ENCODE peak calls at places on chromosomes 16 and 17, in six cellular contexts. One of them, this sample, is unnamed.
A peak's percentile ranks its signal among the peaks of the same experiment; 100 is the strongest.

GRCh38 chr17:44310612-44311376 is 2.4 kb downstream of the RUNDC3A start:
- DNase-seq in testis: no peak
- DNase-seq in SK-N-SH: no peak
- DNase-seq in brain microvascular endothelial cell: no peak
- DNase-seq in colonic mucosa: no peak
- DNase-seq in Peyer's patch: no peak
- DNase-seq in this sample: no peak

GRCh38 chr17:78315355-78316114 is 44.3 kb downstream of the SOCS3 start:
- DNase-seq in SK-N-SH: peak; percentile 57
- DNase-seq in Peyer's patch: peak; percentile 81
- DNase-seq in testis: peak; percentile 75
- DNase-seq in brain microvascular endothelial cell: peak; percentile 86
- DNase-seq in colonic mucosa: peak; percentile 88
- DNase-seq in this sample: peak; percentile 86

GRCh38 chr16:23694707-23695373 is 16.2 kb downstream of the PLK1 start:
- DNase-seq in Peyer's patch: no peak
- DNase-seq in testis: peak; percentile 39
- DNase-seq in SK-N-SH: peak; percentile 56
- DNase-seq in colonic mucosa: no peak
- DNase-seq in brain microvascular endothelial cell: peak; percentile 15
- DNase-seq in this sample: peak; percentile 95

GRCh38 chr16:2529961-2530628 is 1.1 kb downstream of the CEMP1 start:
- DNase-seq in colonic mucosa: no peak
- DNase-seq in SK-N-SH: peak; percentile 13
- DNase-seq in brain microvascular endothelial cell: no peak
- DNase-seq in testis: no peak
- DNase-seq in Peyer's patch: no peak
- DNase-seq in this sample: no peak

GRCh38 chr17:29195465-29196081 is 15.4 kb upstream of the MYO18A start:
- DNase-seq in brain microvascular endothelial cell: no peak
- DNase-seq in colonic mucosa: no peak
- DNase-seq in SK-N-SH: no peak
- DNase-seq in testis: no peak
- DNase-seq in Peyer's patch: peak; percentile 52
- DNase-seq in this sample: peak; percentile 61

GRCh38 chr17:5226940-5227878 is 7.5 kb downstream of the SCIMP start:
- DNase-seq in colonic mucosa: no peak
- DNase-seq in Peyer's patch: peak; percentile 82
- DNase-seq in testis: no peak
- DNase-seq in brain microvascular endothelial cell: no peak
- DNase-seq in SK-N-SH: no peak
- DNase-seq in this sample: no peak

GRCh38 chr17:39671651-39672521 is 3.6 kb downstream of the PNMT start:
- DNase-seq in SK-N-SH: peak; percentile 86
- DNase-seq in colonic mucosa: peak; percentile 72
- DNase-seq in brain microvascular endothelial cell: peak; percentile 28
- DNase-seq in testis: peak; percentile 57
- DNase-seq in Peyer's patch: peak; percentile 74
- DNase-seq in this sample: peak; percentile 92

GRCh38 chr16:65833171-65833871 is 533.2 kb upstream of the CDH5 start:
- DNase-seq in testis: no peak
- DNase-seq in brain microvascular endothelial cell: peak; percentile 81
- DNase-seq in SK-N-SH: peak; percentile 53
- DNase-seq in Peyer's patch: no peak
- DNase-seq in colonic mucosa: no peak
- DNase-seq in this sample: no peak

GRCh38 chr17:73307130-73307529 is 4.7 kb downstream of the CDC42EP4 start:
- DNase-seq in testis: peak; percentile 71
- DNase-seq in brain microvascular endothelial cell: no peak
- DNase-seq in SK-N-SH: no peak
- DNase-seq in colonic mucosa: peak; percentile 50
- DNase-seq in Peyer's patch: no peak
- DNase-seq in this sample: no peak

GRCh38 chr17:1976000-1976682 is 49.0 kb downstream of the RTN4RL1 start:
- DNase-seq in brain microvascular endothelial cell: no peak
- DNase-seq in SK-N-SH: no peak
- DNase-seq in colonic mucosa: no peak
- DNase-seq in testis: no peak
- DNase-seq in Peyer's patch: no peak
- DNase-seq in this sample: peak; percentile 76

GRCh38 chr16:11824362-11824761 is 27.0 kb downstream of the RSL1D1 start:
- DNase-seq in SK-N-SH: no peak
- DNase-seq in brain microvascular endothelial cell: no peak
- DNase-seq in colonic mucosa: no peak
- DNase-seq in Peyer's patch: peak; percentile 77
- DNase-seq in testis: peak; percentile 40
- DNase-seq in this sample: no peak

GRCh38 chr16:59611556-59611955 is 877.4 kb upstream of the GOT2 start:
- DNase-seq in brain microvascular endothelial cell: no peak
- DNase-seq in Peyer's patch: no peak
- DNase-seq in SK-N-SH: no peak
- DNase-seq in colonic mucosa: no peak
- DNase-seq in testis: no peak
- DNase-seq in this sample: no peak

GRCh38 chr17:39018267-39019134 is 51.3 kb upstream of the FBXO47 start:
- DNase-seq in SK-N-SH: no peak
- DNase-seq in colonic mucosa: no peak
- DNase-seq in Peyer's patch: no peak
- DNase-seq in brain microvascular endothelial cell: no peak
- DNase-seq in testis: no peak
- DNase-seq in this sample: peak; percentile 88

GRCh38 chr17:49508061-49508865 is 13.2 kb downstream of the NGFR start:
- DNase-seq in colonic mucosa: no peak
- DNase-seq in brain microvascular endothelial cell: no peak
- DNase-seq in Peyer's patch: no peak
- DNase-seq in testis: no peak
- DNase-seq in SK-N-SH: peak; percentile 59
- DNase-seq in this sample: peak; percentile 94

GRCh38 chr16:66188786-66189725 is 177.4 kb upstream of the CDH5 start:
- DNase-seq in colonic mucosa: peak; percentile 23
- DNase-seq in testis: peak; percentile 43
- DNase-seq in brain microvascular endothelial cell: peak; percentile 2
- DNase-seq in Peyer's patch: no peak
- DNase-seq in SK-N-SH: no peak
- DNase-seq in this sample: peak; percentile 29

GRCh38 chr17:32894245-32894644 is 17.3 kb upstream of the MYO1D start:
- DNase-seq in testis: no peak
- DNase-seq in SK-N-SH: no peak
- DNase-seq in colonic mucosa: peak; percentile 11
- DNase-seq in brain microvascular endothelial cell: no peak
- DNase-seq in Peyer's patch: no peak
- DNase-seq in this sample: no peak

GRCh38 chr16:695355-696089 is 5.3 kb upstream of the WDR24 start:
- DNase-seq in brain microvascular endothelial cell: no peak
- DNase-seq in colonic mucosa: peak; percentile 96
- DNase-seq in testis: no peak
- DNase-seq in Peyer's patch: peak; percentile 87
- DNase-seq in SK-N-SH: no peak
- DNase-seq in this sample: peak; percentile 81

GRCh38 chr17:9598661-9599060 is 22.2 kb downstream of the CFAP52 start:
- DNase-seq in testis: no peak
- DNase-seq in colonic mucosa: no peak
- DNase-seq in Peyer's patch: no peak
- DNase-seq in brain microvascular endothelial cell: no peak
- DNase-seq in SK-N-SH: no peak
- DNase-seq in this sample: no peak

DNA sequence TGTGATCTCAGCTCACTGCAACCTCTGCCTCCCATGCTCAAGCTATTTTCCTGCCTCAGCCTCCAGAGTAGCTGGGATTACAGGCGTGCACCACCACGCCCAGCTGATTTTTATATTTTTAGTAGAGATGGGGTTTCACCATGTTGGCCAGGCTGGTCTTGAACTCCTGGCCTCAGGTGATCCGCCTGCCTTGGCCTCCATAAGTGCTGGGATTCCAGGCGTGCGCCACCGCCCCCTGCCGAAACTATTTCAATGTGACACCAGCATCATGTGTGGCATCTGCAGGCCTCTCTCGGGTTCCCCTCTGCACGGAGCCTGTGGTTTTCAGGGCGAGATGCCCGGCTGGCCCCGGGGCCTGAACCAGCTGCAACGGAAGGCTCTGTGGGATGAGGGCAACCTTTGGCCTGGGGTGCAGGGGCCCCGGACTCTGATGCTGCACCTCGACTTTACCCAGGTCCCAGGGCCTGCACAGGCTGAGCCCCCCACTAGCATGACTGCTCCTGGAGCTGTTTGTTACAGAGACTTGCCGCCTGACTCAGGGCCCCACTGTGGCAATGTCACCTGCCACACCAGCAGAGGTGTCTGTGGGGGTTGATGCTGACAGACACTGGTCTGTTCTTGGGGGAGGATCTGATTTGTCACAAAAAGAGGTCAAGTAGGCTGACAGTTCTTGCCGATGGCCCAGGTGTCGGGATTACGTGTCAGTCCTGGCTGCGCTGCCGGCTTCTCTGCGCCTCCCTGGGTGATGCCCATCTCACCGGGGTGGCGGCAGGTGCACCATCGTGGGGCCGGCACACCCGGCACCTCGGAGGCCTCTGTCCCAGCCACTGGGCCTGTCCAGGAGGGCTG is 8.6 kb upstream of the TEX19 start:
- DNase-seq in SK-N-SH: no peak
- DNase-seq in brain microvascular endothelial cell: no peak
- DNase-seq in colonic mucosa: no peak
- DNase-seq in Peyer's patch: peak; percentile 66
- DNase-seq in testis: no peak
- DNase-seq in this sample: peak; percentile 79
- H3K27ac ChIP-seq in SK-N-SH: no peak overlapping the region
- H3K27ac ChIP-seq in brain microvascular endothelial cell: no peak overlapping the region
- H3K27ac ChIP-seq in colonic mucosa: no peak overlapping the region
- H3K27ac ChIP-seq in Peyer's patch: no peak overlapping the region
- H3K27ac ChIP-seq in testis: no peak overlapping the region
- H3K27ac ChIP-seq in this sample: no peak overlapping the region

DNA sequence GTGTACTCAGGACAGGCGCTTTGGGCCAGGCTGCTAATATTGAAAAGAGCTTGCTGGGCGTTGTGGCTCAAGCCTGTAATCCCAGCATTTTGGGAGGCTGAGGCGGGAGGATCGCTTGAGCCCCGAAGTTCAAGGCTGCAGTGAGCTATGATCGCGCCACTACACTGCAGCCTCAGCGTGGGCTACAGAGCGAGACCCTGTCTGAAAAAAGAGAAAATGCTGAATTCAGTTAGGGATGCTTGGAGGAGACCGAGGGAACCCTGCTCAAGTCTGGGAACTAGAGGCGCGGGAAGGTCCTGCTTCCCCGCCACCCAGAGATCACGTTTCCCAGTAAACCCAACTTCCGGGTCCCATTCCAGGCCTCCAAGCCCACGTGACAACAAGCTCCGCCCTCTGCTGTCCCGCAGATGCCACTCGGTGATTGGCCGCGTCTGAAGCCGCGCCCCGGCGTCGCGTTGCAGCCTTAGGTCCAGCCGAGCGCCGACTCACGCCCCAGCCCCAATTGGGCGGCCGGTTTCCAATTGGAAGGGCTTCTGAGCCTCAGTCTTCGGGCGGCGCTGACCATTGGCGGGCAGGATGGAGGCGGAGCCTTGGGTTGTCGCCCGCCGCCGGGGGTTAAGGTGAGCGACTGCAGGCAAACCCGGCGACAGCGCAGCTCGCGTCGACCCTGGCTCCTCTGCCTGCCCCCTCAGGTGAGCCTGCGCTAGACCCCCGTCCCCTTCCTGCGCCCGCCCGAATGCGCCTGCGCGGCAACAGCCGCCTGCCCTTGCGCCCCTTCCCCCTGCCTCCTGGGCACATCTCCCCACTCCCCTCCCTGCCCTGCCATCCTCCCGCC is at the start of gene PHKG2:
- DNase-seq in Peyer's patch: peak; percentile 100
- DNase-seq in testis: peak; percentile 100
- DNase-seq in SK-N-SH: peak; percentile 96
- DNase-seq in brain microvascular endothelial cell: peak; percentile 98
- DNase-seq in colonic mucosa: peak; percentile 99
- DNase-seq in this sample: peak; percentile 100
- TF ChIP-seq CTCF in Peyer's patch: no peak
- TF ChIP-seq CTCF in testis: no peak
- TF ChIP-seq CTCF in SK-N-SH: no peak
- TF ChIP-seq CTCF in brain microvascular endothelial cell: no peak
- TF ChIP-seq CTCF in colonic mucosa: no peak
- TF ChIP-seq CTCF in this sample: no peak

GRCh38 chr16:67191410-67191994 is 453 bp upstream of the E2F4 start:
- DNase-seq in colonic mucosa: no peak
- DNase-seq in SK-N-SH: no peak
- DNase-seq in testis: no peak
- DNase-seq in brain microvascular endothelial cell: no peak
- DNase-seq in Peyer's patch: no peak
- DNase-seq in this sample: no peak
- H3K36me3 ChIP-seq in colonic mucosa: peaks cover 14% of the 10 kb centered on the region
- H3K36me3 ChIP-seq in SK-N-SH: peaks cover 34% of the 10 kb centered on the region
- H3K36me3 ChIP-seq in testis: no peaks in the 10 kb centered on the region
- H3K36me3 ChIP-seq in brain microvascular endothelial cell: peaks cover 31% of the 10 kb centered on the region
- H3K36me3 ChIP-seq in Peyer's patch: no peaks in the 10 kb centered on the region
- H3K36me3 ChIP-seq in this sample: peaks cover 35% of the 10 kb centered on the region

GRCh38 chr16:84911490-84912216 is 91.9 kb downstream of the CRISPLD2 start:
- DNase-seq in testis: no peak
- DNase-seq in brain microvascular endothelial cell: no peak
- DNase-seq in colonic mucosa: no peak
- DNase-seq in SK-N-SH: no peak
- DNase-seq in Peyer's patch: no peak
- DNase-seq in this sample: no peak
- H3K27ac ChIP-seq in testis: no peak overlapping the region
- H3K27ac ChIP-seq in brain microvascular endothelial cell: no peak overlapping the region
- H3K27ac ChIP-seq in colonic mucosa: no peak overlapping the region
- H3K27ac ChIP-seq in SK-N-SH: no peak overlapping the region
- H3K27ac ChIP-seq in Peyer's patch: no peak overlapping the region
- H3K27ac ChIP-seq in this sample: no peak overlapping the region

DNA sequence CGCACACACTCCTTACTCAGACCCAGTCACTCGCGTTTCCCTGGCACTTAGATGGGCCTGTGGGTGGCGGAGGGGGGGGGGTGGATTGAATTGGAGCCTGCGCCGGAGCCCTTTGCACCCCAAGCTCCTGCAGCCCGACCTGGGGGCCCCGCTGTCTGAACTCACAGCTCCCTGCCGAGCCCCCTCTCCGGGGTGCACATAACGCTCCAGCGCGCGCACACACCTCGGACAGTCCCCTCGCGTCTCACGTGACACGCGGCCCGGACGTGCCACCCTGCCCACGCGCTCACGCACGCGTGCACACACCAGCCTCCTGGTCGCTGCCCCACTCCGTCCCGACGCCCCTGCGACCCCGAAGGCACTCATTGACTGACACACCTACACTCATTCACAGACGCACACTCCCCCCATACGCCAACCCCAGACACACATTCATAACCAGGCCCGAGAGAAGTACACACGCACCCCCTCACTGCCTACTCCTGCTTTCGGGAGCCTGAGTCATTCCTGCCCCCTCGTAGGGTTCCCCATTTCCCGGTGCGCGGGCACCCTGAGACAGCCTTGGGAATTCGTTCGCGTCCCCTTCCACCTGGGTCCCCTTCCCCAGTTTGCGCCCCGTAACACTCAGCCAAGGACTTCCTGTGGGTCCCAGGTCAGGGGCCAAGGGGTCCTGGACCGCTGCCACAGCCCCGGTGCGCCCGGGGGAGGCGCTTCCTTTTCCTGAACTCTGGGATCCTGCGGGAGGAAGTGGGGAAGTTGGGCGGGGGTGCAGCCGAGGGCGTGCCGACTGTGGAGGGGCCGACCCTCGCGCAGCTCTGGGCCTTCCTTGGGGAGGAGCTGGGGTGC is 1.1 kb downstream of the TBKBP1 start:
- DNase-seq in Peyer's patch: peak; percentile 70
- DNase-seq in SK-N-SH: peak; percentile 84
- DNase-seq in brain microvascular endothelial cell: no peak
- DNase-seq in colonic mucosa: peak; percentile 41
- DNase-seq in testis: peak; percentile 64
- DNase-seq in this sample: peak; percentile 88
- TF ChIP-seq CTCF in Peyer's patch: no peak
- TF ChIP-seq CTCF in SK-N-SH: no peak
- TF ChIP-seq CTCF in brain microvascular endothelial cell: no peak
- TF ChIP-seq CTCF in colonic mucosa: no peak
- TF ChIP-seq CTCF in testis: no peak
- TF ChIP-seq CTCF in this sample: no peak

This sample was measured in endodermal cell.